ENCODE peak calls at places on chromosomes 3 and 15, in six cellular contexts. Q is prostate gland, E is sigmoid colon, M is esophagus squamous epithelium, F is tibial nerve, O is stomach. G is an unnamed sample. For H3K4me1, the result is how much of the 10 kb centered on the place peaks cover.

GRCh38 chr3:152909180-152909883 is 74.4 kb downstream of the P2RY1 start:
- DNase-seq in M (no peak), F (no peak), O (no peak), Q (no peak), E (no peak), G (peak)

GRCh38 chr3:66239513-66240135 is 18.8 kb downstream of the SLC25A26 start:
- DNase-seq in O (no peak), Q (no peak), M (no peak), F (no peak), E (no peak), G (no peak)

GRCh38 chr15:28911295-28911979 is 25.7 kb downstream of the APBA2 start:
- DNase-seq in Q (no peak), E (peak), O (no peak), F (no peak), M (no peak), G (no peak)

GRCh38 chr3:37346227-37347005 is 172.0 kb upstream of the LRRFIP2 start:
- DNase-seq in F (no peak), M (no peak), E (no peak), O (no peak), Q (no peak), G (no peak)

GRCh38 chr3:42875325-42876151 is at the start of gene CYP8B1:
- DNase-seq in M (no peak), O (no peak), F (no peak), Q (no peak), E (no peak), G (no peak)

GRCh38 chr3:195033531-195034091 is 237.3 kb downstream of the XXYLT1 start:
- DNase-seq in E (no peak), F (no peak), O (peak), M (no peak), Q (no peak), G (no peak)

GRCh38 chr3:165125836-165126235 is 47.5 kb upstream of the SI start:
- DNase-seq in F (no peak), O (no peak), E (no peak), Q (no peak), M (no peak), G (no peak)

GRCh38 chr3:43647331-43648166 is 25.7 kb upstream of the ANO10 start:
- DNase-seq in Q (no peak), O (no peak), F (no peak), M (no peak), E (no peak), G (no peak)

GRCh38 chr15:71133734-71134464 is 18.6 kb downstream of the THSD4 start:
- DNase-seq in E (no peak), Q (no peak), M (no peak), O (no peak), F (no peak), G (peak)

GRCh38 chr3:149810846-149811245 is 2.2 kb upstream of the RNF13 start:
- DNase-seq in O (no peak), F (no peak), Q (no peak), E (no peak), M (no peak), G (no peak)

GRCh38 chr15:40229956-40230355 is 8.9 kb upstream of the PAK6 start:
- DNase-seq in M (no peak), E (no peak), F (no peak), Q (no peak), O (no peak), G (no peak)

GRCh38 chr15:100908466-100908865 is 10.7 kb upstream of the LRRK1 start:
- DNase-seq in F (no peak), M (no peak), E (no peak), Q (no peak), O (no peak), G (no peak)

GRCh38 chr3:150345021-150345538 is 63.0 kb upstream of the TSC22D2 start:
- DNase-seq in O (peak), E (no peak), M (no peak), F (no peak), Q (peak), G (no peak)

GRCh38 chr15:69662668-69663000 is 210.0 kb downstream of the RPLP1 start:
- DNase-seq in F (no peak), E (no peak), M (no peak), O (no peak), Q (no peak), G (peak)

GRCh38 chr3:120429921-120430361 is 20.9 kb downstream of the FSTL1 start:
- DNase-seq in M (no peak), Q (no peak), E (no peak), F (no peak), O (no peak), G (no peak)

GRCh38 chr15:53160092-53160704 is 370.1 kb upstream of the ONECUT1 start:
- DNase-seq in F (no peak), O (no peak), Q (no peak), M (no peak), E (no peak), G (peak)

GRCh38 chr3:197031315-197032285 is 2.0 kb upstream of the MELTF start:
- DNase-seq in F (peak), M (no peak), O (peak), Q (peak), E (peak), G (peak)

GRCh38 chr3:129123314-129124060 is 1.9 kb upstream of the RAB43 start:
- DNase-seq in O (no peak), Q (no peak), E (no peak), M (no peak), F (no peak), G (no peak)

GRCh38 chr15:74173545-74174215 is at the start of gene ISLR:
- DNase-seq in F (no peak), M (no peak), O (no peak), Q (no peak), E (peak), G (no peak)

GRCh38 chr15:85414495-85414894 is 34.1 kb downstream of the AKAP13 start:
- DNase-seq in E (no peak), Q (no peak), O (no peak), M (no peak), F (no peak), G (no peak)

GRCh38 chr15:95574053-95574452 is 756.4 kb upstream of the NR2F2 start:
- DNase-seq in F (no peak), E (no peak), Q (no peak), M (no peak), O (no peak), G (no peak)

GRCh38 chr3:127849368-127849767 is 27.1 kb upstream of the MGLL start:
- DNase-seq in O (no peak), Q (no peak), E (no peak), F (no peak), M (no peak), G (no peak)

GRCh38 chr15:90701048-90701447 is 16.1 kb upstream of the BLM start:
- DNase-seq in M (no peak), F (no peak), E (no peak), Q (no peak), O (no peak), G (no peak)

GRCh38 chr3:197687570-197687969 is 49.1 kb downstream of the RUBCN start:
- DNase-seq in F (no peak), E (no peak), M (no peak), O (no peak), Q (no peak), G (no peak)

GRCh38 chr3:101779808-101780366 is 876 bp downstream of the NXPE3 start:
- DNase-seq in Q (no peak), F (peak), O (no peak), E (no peak), M (no peak), G (no peak)

GRCh38 chr3:177013681-177014280 is 183.5 kb downstream of the TBL1XR1 start:
- DNase-seq in F (no peak), O (no peak), E (no peak), Q (no peak), M (no peak), G (no peak)

GRCh38 chr15:63598467-63599400 is 1.5 kb downstream of the FBXL22 start:
- DNase-seq in O (peak), F (no peak), Q (peak), M (no peak), E (peak), G (no peak)

DNA sequence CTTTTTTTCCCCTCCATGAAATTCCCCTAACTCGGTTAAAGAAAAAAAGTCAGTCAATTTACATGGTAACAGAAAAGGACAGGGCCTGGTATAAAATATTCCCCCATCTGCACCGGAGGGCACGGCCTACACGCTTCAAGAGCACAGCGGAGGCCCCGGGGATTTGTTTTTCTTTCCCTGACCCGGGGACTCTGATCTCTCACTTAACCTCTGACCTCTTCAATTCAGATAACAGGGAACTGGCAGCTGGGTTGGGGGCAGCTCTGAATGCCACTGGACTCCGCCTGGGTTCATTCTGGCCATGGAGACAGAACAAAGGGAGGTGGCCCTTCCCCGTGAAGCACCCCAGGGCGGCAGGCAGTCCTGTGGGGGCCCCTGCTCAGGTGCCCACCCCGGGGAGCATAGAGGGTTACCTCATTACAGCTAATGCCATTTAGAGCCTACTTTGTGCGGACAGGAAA is 257.5 kb downstream of the SHQ1 start:
- DNase-seq in M (no peak), O (no peak), Q (no peak), E (no peak), F (no peak), G (no peak)
- TF ChIP-seq POLR2A in M (no peak), O (no peak), Q (no peak), E (no peak), F (no peak), G (no peak)

DNA sequence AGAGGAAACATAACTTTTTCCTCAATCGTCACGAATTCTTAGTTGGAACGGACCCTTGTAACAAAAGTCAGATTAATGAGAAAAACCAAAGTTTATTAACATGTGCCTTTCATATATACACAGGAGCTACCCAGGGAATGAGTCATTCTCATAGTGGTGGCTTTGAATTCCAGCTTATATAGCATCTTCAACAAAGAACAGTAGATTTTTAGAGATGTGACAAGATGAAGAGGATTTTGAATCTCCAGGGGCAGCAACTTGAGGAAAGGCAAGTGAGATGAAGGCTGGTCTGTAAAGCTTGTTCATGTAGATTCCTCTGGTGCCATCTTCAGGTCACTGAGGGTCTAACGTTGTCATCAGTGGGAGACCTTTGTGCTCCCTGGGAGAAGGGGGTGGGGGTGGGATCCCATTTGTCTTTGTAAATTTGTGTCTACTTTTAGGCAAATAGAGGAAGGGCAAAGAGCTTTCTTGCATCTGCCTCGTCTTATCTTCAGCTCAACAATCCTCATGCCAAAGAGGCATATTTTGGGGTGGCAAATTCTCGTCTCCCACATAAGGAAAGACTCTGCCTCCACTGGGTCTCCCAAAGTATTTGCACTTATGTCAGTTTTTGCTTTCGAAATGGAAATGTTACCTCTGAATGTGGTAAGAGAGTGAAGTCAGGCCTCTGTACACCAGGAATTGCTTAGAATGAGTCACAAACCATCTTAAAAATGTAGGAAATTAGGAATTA is 29.5 kb downstream of the CLEC3B start:
- DNase-seq in F (no peak), Q (no peak), M (no peak), E (no peak), O (no peak), G (no peak)
- H3K4me1 ChIP-seq in F (under half), Q (under half), M (under half), E (under half), O (under half), G (under half)

DNA sequence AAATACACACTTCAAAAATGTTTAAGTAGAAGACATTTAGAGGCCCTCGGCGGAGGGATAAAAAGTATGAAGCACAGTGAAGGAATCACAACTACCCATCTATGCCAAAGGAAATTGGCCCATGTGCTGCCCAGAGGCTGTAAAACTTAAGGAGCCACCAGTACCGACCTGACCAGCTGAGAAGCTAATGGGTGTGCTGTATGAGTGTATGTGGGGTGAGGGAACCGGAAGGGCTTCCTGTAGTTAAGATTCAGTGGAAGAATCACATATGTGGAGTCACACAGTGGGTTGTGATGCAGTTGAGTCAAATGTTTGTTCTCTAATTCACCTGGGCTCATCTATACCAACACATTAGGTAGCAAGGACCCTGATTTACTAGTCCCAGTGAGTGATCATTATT is 516.0 kb upstream of the IL12A start:
- DNase-seq in F (no peak), Q (no peak), O (no peak), M (no peak), E (no peak), G (no peak)
- H3K27ac ChIP-seq in F (no peak), Q (no peak), O (no peak), M (no peak), E (no peak), G (no peak)

GRCh38 chr3:47412453-47412756 is 31.6 kb downstream of the PTPN23 start:
- DNase-seq in Q (no peak), M (no peak), E (no peak), O (no peak), F (no peak), G (no peak)
- TF ChIP-seq POLR2A in Q (no peak), M (no peak), E (no peak), O (no peak), F (no peak), G (no peak)